ENCODE peak calls at places on chromosomes 4 and X, in six cellular contexts. V, I, R, L, W and A are unnamed samples.

GRCh38 chr4:129218355-129218754 is 122.4 kb downstream of the C4orf33 start:
- DNase-seq in W (no peak), R (no peak), I (peak; percentile 14), V (no peak), L (peak; percentile 53), A (peak; percentile 22)

GRCh38 chrX:9703406-9703805 is 62.2 kb downstream of the GPR143 start:
- DNase-seq in I (no peak), W (no peak), R (no peak), L (no peak), V (no peak), A (no peak)

GRCh38 chrX:103687696-103688191 is 1.2 kb upstream of the MORF4L2 start:
- DNase-seq in W (peak; percentile 55), I (peak; percentile 80), V (peak; percentile 74), R (peak; percentile 74), L (peak; percentile 74), A (peak; percentile 94)

GRCh38 chr4:69689530-69690111 is 36.6 kb upstream of the UGT2A1 start:
- DNase-seq in R (peak; percentile 36), V (peak; percentile 47), W (peak; percentile 3), L (peak; percentile 72), I (peak; percentile 57), A (peak; percentile 58)

GRCh38 chr4:53005149-53005546 is 143.0 kb downstream of the RASL11B start:
- DNase-seq in V (no peak), W (no peak), I (no peak), R (no peak), L (no peak), A (no peak)

GRCh38 chr4:77332696-77333270 is 175.8 kb downstream of the CCNG2 start:
- DNase-seq in W (no peak), I (no peak), L (no peak), V (no peak), R (no peak), A (peak; percentile 48)

GRCh38 chrX:15241258-15241657 is 28.6 kb downstream of the ASB9 start:
- DNase-seq in L (no peak), I (no peak), V (no peak), W (no peak), R (no peak), A (no peak)

GRCh38 chr4:3136454-3136853 is 62.0 kb downstream of the HTT start:
- DNase-seq in W (no peak), R (peak; percentile 7), I (peak; percentile 32), V (no peak), L (peak; percentile 26), A (no peak)

GRCh38 chrX:154032653-154033052 is 13.0 kb upstream of the IRAK1 start:
- DNase-seq in L (no peak), I (peak; percentile 38), W (no peak), V (no peak), R (no peak), A (no peak)

GRCh38 chrX:73876897-73877296 is 313.9 kb downstream of the CHIC1 start:
- DNase-seq in R (no peak), V (no peak), L (no peak), I (no peak), W (no peak), A (no peak)

GRCh38 chr4:169152104-169152503 is 118.7 kb downstream of the SH3RF1 start:
- DNase-seq in W (no peak), R (no peak), I (no peak), L (no peak), V (no peak), A (no peak)

GRCh38 chr4:57157611-57158137 is 47.5 kb upstream of the IGFBP7 start:
- DNase-seq in L (no peak), W (peak; percentile 48), V (no peak), I (no peak), R (no peak), A (no peak)

GRCh38 chrX:97616883-97617510 is 733.3 kb downstream of the RPA4 start:
- DNase-seq in I (peak; percentile 72), V (peak; percentile 79), W (no peak), R (no peak), L (peak; percentile 82), A (peak; percentile 44)

GRCh38 chr4:107497054-107497453 is 223.0 kb downstream of the PAPSS1 start:
- DNase-seq in L (no peak), R (no peak), I (no peak), V (peak; percentile 47), W (no peak), A (no peak)

GRCh38 chr4:15930314-15930713 is 8.2 kb downstream of the FGFBP1 start:
- DNase-seq in W (no peak), V (no peak), L (no peak), R (no peak), I (no peak), A (no peak)

GRCh38 chr4:107035711-107036601 is at the start of gene DKK2:
- DNase-seq in W (peak; percentile 40), I (peak; percentile 76), L (no peak), R (no peak), V (no peak), A (peak; percentile 43)

GRCh38 chr4:74133786-74134499 is 24.0 kb upstream of the MTHFD2L start:
- DNase-seq in L (peak; percentile 96), W (peak; percentile 27), V (peak; percentile 73), I (peak; percentile 95), R (peak; percentile 63), A (peak; percentile 83)

GRCh38 chrX:41522681-41523080 is 75.5 kb downstream of the NYX start:
- DNase-seq in L (no peak), R (no peak), I (no peak), W (no peak), V (no peak), A (no peak)

GRCh38 chrX:114952696-114953095 is 64.7 kb downstream of the IL13RA2 start:
- DNase-seq in R (no peak), W (no peak), L (no peak), I (no peak), V (no peak), A (no peak)

GRCh38 chr4:63459329-63459728 is 949.9 kb downstream of the TECRL start:
- DNase-seq in L (no peak), I (no peak), R (no peak), W (no peak), V (peak; percentile 33), A (no peak)

GRCh38 chr4:14375816-14376215 is 626.5 kb upstream of the CPEB2 start:
- DNase-seq in V (no peak), L (peak; percentile 55), W (no peak), I (peak; percentile 11), R (no peak), A (no peak)

GRCh38 chrX:10031743-10032142 is 64.6 kb downstream of the CLDN34 start:
- DNase-seq in W (no peak), R (peak; percentile 51), L (no peak), V (peak; percentile 77), I (no peak), A (no peak)

GRCh38 chr4:73381214-73381613 is 22.9 kb upstream of the ALB start:
- DNase-seq in I (no peak), L (no peak), W (no peak), R (no peak), V (no peak), A (no peak)

GRCh38 chrX:27918799-27919198 is 62.5 kb downstream of the DCAF8L1 start:
- DNase-seq in V (no peak), L (peak; percentile 46), R (no peak), W (no peak), I (no peak), A (peak; percentile 25)

GRCh38 chrX:27924718-27925117 is 56.5 kb downstream of the DCAF8L1 start:
- DNase-seq in L (no peak), I (no peak), R (no peak), W (no peak), V (no peak), A (no peak)

DNA sequence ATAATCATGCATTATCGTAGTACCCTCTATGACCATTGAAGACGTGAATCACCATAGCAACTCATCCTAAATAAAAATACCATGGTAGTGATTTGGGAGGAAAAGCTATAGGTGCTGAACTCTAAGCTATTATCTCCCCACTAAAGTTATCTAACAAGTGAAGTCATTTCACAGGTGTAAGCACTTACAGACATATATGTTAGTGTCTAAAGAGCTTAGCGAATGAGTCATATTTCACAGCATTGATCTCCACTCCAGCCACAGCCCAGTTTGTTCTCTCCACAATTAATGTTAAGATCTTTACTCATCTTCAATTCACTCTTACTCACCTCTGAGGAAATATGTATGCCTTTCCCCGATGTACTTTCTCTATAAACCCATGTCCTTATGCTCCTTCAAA is 57.0 kb downstream of the DCAF8L1 start:
- DNase-seq in L (peak; percentile 42), R (no peak), V (no peak), I (no peak), W (no peak), A (no peak)
- H3K9me2 ChIP-seq in L (no peaks in the 10 kb centered on the region), R (no peaks in the 10 kb centered on the region), V (no peaks in the 10 kb centered on the region), I (no peaks in the 10 kb centered on the region), W (no peaks in the 10 kb centered on the region), A (no peaks in the 10 kb centered on the region)

DNA sequence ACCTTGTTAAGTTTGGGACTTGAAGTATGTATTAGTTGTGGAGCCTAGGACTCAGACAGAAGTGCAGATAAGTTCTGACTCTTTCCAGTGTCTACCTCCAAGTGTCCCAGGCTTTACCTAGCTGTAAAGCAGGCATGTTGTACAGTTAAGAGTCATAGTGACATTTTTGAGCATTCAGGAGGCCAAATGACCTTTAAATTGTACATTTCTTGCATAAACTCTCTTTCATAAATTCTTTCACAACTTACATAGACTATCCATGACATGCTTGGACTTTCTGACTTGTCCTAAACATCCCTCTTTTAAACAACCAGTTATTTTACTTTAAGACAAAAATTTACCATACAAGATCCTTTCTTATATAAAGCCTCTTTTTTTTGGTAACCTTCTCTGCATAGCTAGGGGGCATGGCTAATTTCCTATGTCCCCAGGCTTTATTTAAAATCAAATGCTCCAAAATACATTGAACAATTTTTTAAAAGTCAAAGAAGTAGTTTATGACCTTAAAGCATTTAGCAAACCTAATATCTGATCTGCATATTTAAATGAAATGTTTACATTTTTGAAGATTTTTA is 40.1 kb upstream of the UGT8 start:
- DNase-seq in I (no peak), W (no peak), L (peak; percentile 19), V (no peak), R (peak; percentile 49), A (no peak)
- H3K4me2 ChIP-seq in I (no peak overlapping the region), W (no peak overlapping the region), L (no peak overlapping the region), V (no peak overlapping the region), R (no peak overlapping the region), A (no peak overlapping the region)

GRCh38 chr4:143586080-143586479 is 72.6 kb downstream of the SMARCA5 start:
- DNase-seq in I (peak; percentile 74), V (no peak), L (no peak), R (no peak), W (no peak), A (no peak)

GRCh38 chr4:143585548-143585947 is 72.0 kb downstream of the SMARCA5 start:
- DNase-seq in V (no peak), I (peak; percentile 6), W (no peak), R (no peak), L (no peak), A (no peak)

DNA sequence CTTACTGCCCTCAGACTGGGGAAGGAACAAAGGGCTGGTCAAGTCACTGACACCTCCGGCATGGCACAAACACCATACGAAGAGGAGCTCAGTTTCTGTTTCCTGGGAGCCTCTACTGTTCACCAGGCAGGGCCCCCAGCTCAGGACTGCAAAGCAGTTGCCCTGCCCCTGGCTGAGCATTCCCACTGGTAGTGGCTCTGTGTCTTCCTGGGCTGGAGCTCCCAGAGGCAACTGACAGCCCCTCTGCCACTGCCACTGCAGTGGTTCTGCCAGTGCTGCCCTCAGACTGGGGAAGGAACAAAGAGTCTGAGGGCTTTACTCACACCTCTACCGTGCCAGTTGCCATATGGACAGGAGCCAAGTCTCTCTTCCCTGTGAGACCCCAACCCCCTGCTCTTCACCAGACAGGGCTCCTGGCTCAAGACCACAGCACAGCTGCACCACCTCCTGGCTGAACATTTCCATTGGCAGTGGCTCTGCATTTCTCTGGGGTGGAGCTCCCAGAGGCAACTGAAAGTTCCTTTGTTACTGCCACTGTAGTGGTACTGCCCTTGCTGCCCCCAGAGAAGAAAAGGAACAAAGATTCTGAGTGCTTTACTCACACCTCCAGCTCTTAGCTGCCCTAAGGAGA is 67.9 kb downstream of the SMARCA5 start:
- DNase-seq in V (no peak), L (no peak), W (no peak), I (no peak), R (peak; percentile 4), A (no peak)
- H3K4me1 ChIP-seq in V (no peaks in the 10 kb centered on the region), L (no peaks in the 10 kb centered on the region), W (peaks cover 6% of the 10 kb centered on the region), I (peaks cover 10% of the 10 kb centered on the region), R (no peaks in the 10 kb centered on the region), A (no peaks in the 10 kb centered on the region)

GRCh38 chr4:174084542-174084941 is 198.9 kb downstream of the FBXO8 start:
- DNase-seq in V (no peak), R (no peak), L (no peak), I (no peak), W (no peak), A (no peak)
- H3K9me2 ChIP-seq in V (no peaks in the 10 kb centered on the region), R (no peaks in the 10 kb centered on the region), L (no peaks in the 10 kb centered on the region), I (no peaks in the 10 kb centered on the region), W (no peaks in the 10 kb centered on the region), A (no peaks in the 10 kb centered on the region)